ENCODE peak calls at places on chromosomes 11 and 22, in eight cellular contexts. One of them, this sample, is unnamed.

GRCh38 chr11:120562806-120563425 is 51.4 kb downstream of the GRIK4 start:
- DNase-seq in K562: no peak
- DNase-seq in stomach: no peak
- DNase-seq in H1: no peak
- DNase-seq in esophagus muscularis mucosa: no peak
- DNase-seq in HepG2: no peak
- DNase-seq in sigmoid colon: no peak
- DNase-seq in transverse colon: no peak
- DNase-seq in this sample: no peak

GRCh38 chr11:35949242-35949641 is 5.4 kb downstream of the LDLRAD3 start:
- DNase-seq in H1: no peak
- DNase-seq in transverse colon: no peak
- DNase-seq in sigmoid colon: no peak
- DNase-seq in K562: no peak
- DNase-seq in esophagus muscularis mucosa: no peak
- DNase-seq in HepG2: no peak
- DNase-seq in stomach: no peak
- DNase-seq in this sample: no peak

GRCh38 chr11:68342459-68343158 is 30.2 kb downstream of the LRP5 start:
- DNase-seq in stomach: peak
- DNase-seq in sigmoid colon: no peak
- DNase-seq in HepG2: no peak
- DNase-seq in transverse colon: no peak
- DNase-seq in esophagus muscularis mucosa: no peak
- DNase-seq in K562: no peak
- DNase-seq in H1: peak
- DNase-seq in this sample: no peak

GRCh38 chr11:69576069-69576782 is 64.7 kb upstream of the CCND1 start:
- DNase-seq in H1: no peak
- DNase-seq in transverse colon: no peak
- DNase-seq in esophagus muscularis mucosa: no peak
- DNase-seq in sigmoid colon: peak
- DNase-seq in K562: peak
- DNase-seq in stomach: no peak
- DNase-seq in HepG2: no peak
- DNase-seq in this sample: peak

GRCh38 chr22:30234786-30235470 is 11.6 kb downstream of the LIF start:
- DNase-seq in H1: no peak
- DNase-seq in esophagus muscularis mucosa: no peak
- DNase-seq in transverse colon: no peak
- DNase-seq in HepG2: no peak
- DNase-seq in K562: no peak
- DNase-seq in stomach: no peak
- DNase-seq in sigmoid colon: no peak
- DNase-seq in this sample: no peak

GRCh38 chr11:14927146-14927545 is 35.1 kb upstream of the CYP2R1 start:
- DNase-seq in HepG2: no peak
- DNase-seq in esophagus muscularis mucosa: peak
- DNase-seq in sigmoid colon: no peak
- DNase-seq in H1: no peak
- DNase-seq in K562: no peak
- DNase-seq in transverse colon: no peak
- DNase-seq in stomach: no peak
- DNase-seq in this sample: no peak

GRCh38 chr22:17314472-17314871 is 54.8 kb upstream of the CECR2 start:
- DNase-seq in K562: no peak
- DNase-seq in stomach: peak
- DNase-seq in sigmoid colon: no peak
- DNase-seq in HepG2: no peak
- DNase-seq in transverse colon: no peak
- DNase-seq in esophagus muscularis mucosa: no peak
- DNase-seq in H1: no peak
- DNase-seq in this sample: no peak

GRCh38 chr11:119000906-119001305 is 3.0 kb downstream of the CENATAC start:
- DNase-seq in esophagus muscularis mucosa: no peak
- DNase-seq in stomach: no peak
- DNase-seq in HepG2: no peak
- DNase-seq in sigmoid colon: no peak
- DNase-seq in H1: no peak
- DNase-seq in transverse colon: no peak
- DNase-seq in K562: no peak
- DNase-seq in this sample: no peak

GRCh38 chr11:103596323-103596722 is 440.1 kb upstream of the DDI1 start:
- DNase-seq in K562: no peak
- DNase-seq in transverse colon: no peak
- DNase-seq in HepG2: no peak
- DNase-seq in stomach: no peak
- DNase-seq in esophagus muscularis mucosa: no peak
- DNase-seq in sigmoid colon: no peak
- DNase-seq in H1: no peak
- DNase-seq in this sample: no peak
- TF ChIP-seq POLR2AphosphoS5 in K562: no peak
- TF ChIP-seq POLR2AphosphoS5 in transverse colon: no peak
- TF ChIP-seq POLR2AphosphoS5 in HepG2: no peak
- TF ChIP-seq POLR2AphosphoS5 in stomach: no peak
- TF ChIP-seq POLR2AphosphoS5 in esophagus muscularis mucosa: no peak
- TF ChIP-seq POLR2AphosphoS5 in sigmoid colon: no peak
- TF ChIP-seq POLR2AphosphoS5 in H1: no peak
- TF ChIP-seq POLR2AphosphoS5 in this sample: no peak

GRCh38 chr11:129319751-129320150 is 55.9 kb upstream of the BARX2 start:
- DNase-seq in HepG2: no peak
- DNase-seq in stomach: no peak
- DNase-seq in transverse colon: no peak
- DNase-seq in H1: no peak
- DNase-seq in sigmoid colon: no peak
- DNase-seq in K562: no peak
- DNase-seq in esophagus muscularis mucosa: no peak
- DNase-seq in this sample: no peak
- TF ChIP-seq POLR2A in HepG2: no peak
- TF ChIP-seq POLR2A in stomach: no peak
- TF ChIP-seq POLR2A in transverse colon: no peak
- TF ChIP-seq POLR2A in H1: no peak
- TF ChIP-seq POLR2A in sigmoid colon: no peak
- TF ChIP-seq POLR2A in K562: no peak
- TF ChIP-seq POLR2A in esophagus muscularis mucosa: no peak
- TF ChIP-seq POLR2A in this sample: no peak

GRCh38 chr22:21450320-21450831 is 16.8 kb upstream of the TMEM191C start:
- DNase-seq in K562: no peak
- DNase-seq in esophagus muscularis mucosa: no peak
- DNase-seq in HepG2: no peak
- DNase-seq in stomach: peak
- DNase-seq in sigmoid colon: peak
- DNase-seq in transverse colon: no peak
- DNase-seq in H1: no peak
- DNase-seq in this sample: peak
- TF ChIP-seq EP300 in K562: no peak
- TF ChIP-seq EP300 in esophagus muscularis mucosa: no peak
- TF ChIP-seq EP300 in HepG2: no peak
- TF ChIP-seq EP300 in stomach: no peak
- TF ChIP-seq EP300 in sigmoid colon: no peak
- TF ChIP-seq EP300 in transverse colon: no peak
- TF ChIP-seq EP300 in H1: no peak
- TF ChIP-seq EP300 in this sample: no peak

GRCh38 chr22:50722048-50722701 is 15.8 kb upstream of the ACR start:
- DNase-seq in K562: no peak
- DNase-seq in esophagus muscularis mucosa: no peak
- DNase-seq in H1: no peak
- DNase-seq in HepG2: no peak
- DNase-seq in sigmoid colon: no peak
- DNase-seq in stomach: no peak
- DNase-seq in transverse colon: no peak
- DNase-seq in this sample: no peak
- TF ChIP-seq POLR2AphosphoS5 in K562: no peak
- TF ChIP-seq POLR2AphosphoS5 in esophagus muscularis mucosa: no peak
- TF ChIP-seq POLR2AphosphoS5 in H1: no peak
- TF ChIP-seq POLR2AphosphoS5 in HepG2: no peak
- TF ChIP-seq POLR2AphosphoS5 in sigmoid colon: no peak
- TF ChIP-seq POLR2AphosphoS5 in stomach: no peak
- TF ChIP-seq POLR2AphosphoS5 in transverse colon: no peak
- TF ChIP-seq POLR2AphosphoS5 in this sample: no peak

GRCh38 chr11:114366331-114367243 is 33.7 kb downstream of the C11orf71 start:
- DNase-seq in transverse colon: no peak
- DNase-seq in K562: no peak
- DNase-seq in sigmoid colon: no peak
- DNase-seq in HepG2: no peak
- DNase-seq in esophagus muscularis mucosa: no peak
- DNase-seq in H1: no peak
- DNase-seq in stomach: no peak
- DNase-seq in this sample: no peak
- TF ChIP-seq POLR2A in transverse colon: no peak
- TF ChIP-seq POLR2A in K562: no peak
- TF ChIP-seq POLR2A in sigmoid colon: no peak
- TF ChIP-seq POLR2A in HepG2: no peak
- TF ChIP-seq POLR2A in esophagus muscularis mucosa: no peak
- TF ChIP-seq POLR2A in H1: no peak
- TF ChIP-seq POLR2A in stomach: no peak
- TF ChIP-seq POLR2A in this sample: no peak

DNA sequence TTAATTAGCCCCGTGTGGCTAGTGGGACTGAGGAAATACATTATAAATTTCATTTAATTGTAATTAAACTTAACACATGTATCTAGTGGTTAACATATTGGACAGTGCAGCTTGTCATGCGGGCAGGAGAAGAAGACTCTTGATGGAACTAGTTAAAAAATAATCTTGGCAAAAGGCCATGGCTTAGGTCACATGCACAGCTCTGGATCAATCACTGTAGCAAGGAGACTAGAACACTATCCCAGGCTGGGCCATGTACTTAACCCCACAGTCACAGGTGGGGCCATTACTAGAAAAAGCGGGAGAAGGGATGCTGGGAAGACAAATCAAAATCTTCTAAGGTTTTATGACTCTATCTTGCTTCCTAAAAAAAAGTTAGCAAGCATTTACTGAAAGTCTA is 8.7 kb upstream of the HEPACAM start:
- DNase-seq in K562: no peak
- DNase-seq in esophagus muscularis mucosa: no peak
- DNase-seq in H1: no peak
- DNase-seq in stomach: no peak
- DNase-seq in transverse colon: no peak
- DNase-seq in sigmoid colon: no peak
- DNase-seq in HepG2: no peak
- DNase-seq in this sample: no peak
- TF ChIP-seq EP300 in K562: no peak
- TF ChIP-seq EP300 in esophagus muscularis mucosa: no peak
- TF ChIP-seq EP300 in H1: no peak
- TF ChIP-seq EP300 in stomach: no peak
- TF ChIP-seq EP300 in transverse colon: no peak
- TF ChIP-seq EP300 in sigmoid colon: no peak
- TF ChIP-seq EP300 in HepG2: no peak
- TF ChIP-seq EP300 in this sample: no peak

DNA sequence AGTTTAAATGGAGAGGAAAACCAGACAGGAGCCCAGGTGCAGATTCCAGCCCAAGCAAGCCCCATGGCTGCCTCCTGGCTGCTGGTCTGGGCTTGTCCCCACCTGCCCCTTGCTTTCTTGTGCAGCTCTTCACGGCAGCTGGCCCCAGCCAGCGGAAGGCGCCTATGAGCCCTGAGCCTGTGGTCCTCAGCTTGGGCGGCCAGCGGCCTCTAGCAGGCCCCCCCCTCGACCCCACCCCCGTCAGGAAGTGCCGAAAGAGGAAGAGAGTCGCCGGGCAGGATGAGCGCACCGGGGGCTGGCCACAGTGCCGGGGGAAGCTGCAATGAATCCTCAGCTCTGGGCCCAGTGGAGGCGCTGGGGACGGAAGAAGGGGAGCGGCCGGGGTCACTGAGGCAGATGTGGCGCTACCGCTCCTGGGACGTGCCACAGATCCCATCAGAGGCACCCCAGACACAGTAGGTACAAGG is 2.1 kb upstream of the DGKZ start:
- DNase-seq in HepG2: no peak
- DNase-seq in transverse colon: peak
- DNase-seq in esophagus muscularis mucosa: no peak
- DNase-seq in K562: peak
- DNase-seq in sigmoid colon: no peak
- DNase-seq in stomach: no peak
- DNase-seq in H1: no peak
- DNase-seq in this sample: peak
- TF ChIP-seq POLR2AphosphoS5 in HepG2: no peak
- TF ChIP-seq POLR2AphosphoS5 in transverse colon: no peak
- TF ChIP-seq POLR2AphosphoS5 in esophagus muscularis mucosa: peak
- TF ChIP-seq POLR2AphosphoS5 in K562: no peak
- TF ChIP-seq POLR2AphosphoS5 in sigmoid colon: no peak
- TF ChIP-seq POLR2AphosphoS5 in stomach: no peak
- TF ChIP-seq POLR2AphosphoS5 in H1: no peak
- TF ChIP-seq POLR2AphosphoS5 in this sample: no peak

GRCh38 chr22:21641795-21642583 is at the start of gene SDF2L1:
- DNase-seq in transverse colon: peak
- DNase-seq in HepG2: peak
- DNase-seq in esophagus muscularis mucosa: peak
- DNase-seq in stomach: peak
- DNase-seq in K562: peak
- DNase-seq in sigmoid colon: peak
- DNase-seq in H1: peak
- DNase-seq in this sample: peak
- TF ChIP-seq POLR2A in transverse colon: peak
- TF ChIP-seq POLR2A in HepG2: peak
- TF ChIP-seq POLR2A in esophagus muscularis mucosa: no peak
- TF ChIP-seq POLR2A in stomach: peak
- TF ChIP-seq POLR2A in K562: no peak
- TF ChIP-seq POLR2A in sigmoid colon: peak
- TF ChIP-seq POLR2A in H1: peak
- TF ChIP-seq POLR2A in this sample: peak

DNA sequence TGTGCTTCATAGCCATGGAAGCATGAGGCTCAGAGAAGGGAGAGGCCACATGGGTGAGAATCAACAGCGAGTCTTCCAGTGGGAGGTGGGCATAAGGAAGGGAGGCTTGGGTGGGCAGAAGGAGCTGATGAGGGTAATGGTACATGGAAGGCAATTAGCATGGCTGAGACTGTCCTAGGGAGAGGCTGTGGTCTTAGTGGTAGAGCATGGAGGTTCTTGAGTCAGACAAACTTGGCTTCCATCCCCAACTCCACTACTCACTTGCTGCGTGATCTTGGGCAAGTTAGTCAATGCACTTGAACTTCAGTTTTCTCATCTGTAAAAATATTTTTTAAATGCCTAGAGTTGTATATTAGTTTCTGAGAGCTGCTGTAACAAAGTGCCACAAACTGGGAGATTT is 227.2 kb upstream of the E2F8 start:
- DNase-seq in sigmoid colon: no peak
- DNase-seq in HepG2: no peak
- DNase-seq in K562: no peak
- DNase-seq in transverse colon: no peak
- DNase-seq in H1: no peak
- DNase-seq in stomach: no peak
- DNase-seq in esophagus muscularis mucosa: no peak
- DNase-seq in this sample: no peak
- TF ChIP-seq EP300 in sigmoid colon: no peak
- TF ChIP-seq EP300 in HepG2: no peak
- TF ChIP-seq EP300 in K562: no peak
- TF ChIP-seq EP300 in transverse colon: no peak
- TF ChIP-seq EP300 in H1: no peak
- TF ChIP-seq EP300 in stomach: no peak
- TF ChIP-seq EP300 in esophagus muscularis mucosa: no peak
- TF ChIP-seq EP300 in this sample: no peak

This sample was measured in suprapubic skin.